ENCODE peak calls at places on chromosome 17, in nine cellular contexts. One of them, this sample, is unnamed.

GRCh38 chr17:27323538-27324212 is 29.8 kb downstream of the WSB1 start:
- DNase-seq in OCI-LY7: no peak
- DNase-seq in fibroblast of lung: peak
- DNase-seq in heart right ventricle: peak
- DNase-seq in prostate gland: peak
- DNase-seq in breast epithelium: peak
- DNase-seq in AG04450: no peak
- DNase-seq in transverse colon: peak
- DNase-seq in heart left ventricle: peak
- DNase-seq in this sample: no peak

GRCh38 chr17:70947636-70948565 is 778.6 kb downstream of the KCNJ2 start:
- DNase-seq in OCI-LY7: no peak
- DNase-seq in prostate gland: no peak
- DNase-seq in AG04450: no peak
- DNase-seq in fibroblast of lung: no peak
- DNase-seq in transverse colon: no peak
- DNase-seq in breast epithelium: no peak
- DNase-seq in heart right ventricle: no peak
- DNase-seq in heart left ventricle: no peak
- DNase-seq in this sample: no peak

GRCh38 chr17:42131971-42132370 is 9.4 kb downstream of the HSPB9 start:
- DNase-seq in heart right ventricle: no peak
- DNase-seq in OCI-LY7: no peak
- DNase-seq in heart left ventricle: no peak
- DNase-seq in fibroblast of lung: no peak
- DNase-seq in prostate gland: no peak
- DNase-seq in AG04450: no peak
- DNase-seq in breast epithelium: no peak
- DNase-seq in transverse colon: no peak
- DNase-seq in this sample: no peak

GRCh38 chr17:21081967-21082366 is 39.2 kb upstream of the USP22 start:
- DNase-seq in prostate gland: no peak
- DNase-seq in OCI-LY7: no peak
- DNase-seq in breast epithelium: no peak
- DNase-seq in AG04450: no peak
- DNase-seq in fibroblast of lung: no peak
- DNase-seq in transverse colon: no peak
- DNase-seq in heart left ventricle: no peak
- DNase-seq in heart right ventricle: no peak
- DNase-seq in this sample: no peak

GRCh38 chr17:66633322-66633965 is 201.5 kb upstream of the CACNG5 start:
- DNase-seq in prostate gland: no peak
- DNase-seq in fibroblast of lung: peak
- DNase-seq in OCI-LY7: no peak
- DNase-seq in AG04450: no peak
- DNase-seq in heart left ventricle: no peak
- DNase-seq in heart right ventricle: no peak
- DNase-seq in breast epithelium: no peak
- DNase-seq in transverse colon: no peak
- DNase-seq in this sample: no peak

GRCh38 chr17:74201250-74201649 is 2.2 kb upstream of the RPL38 start:
- DNase-seq in fibroblast of lung: peak
- DNase-seq in breast epithelium: no peak
- DNase-seq in heart right ventricle: peak
- DNase-seq in prostate gland: no peak
- DNase-seq in heart left ventricle: no peak
- DNase-seq in OCI-LY7: no peak
- DNase-seq in AG04450: no peak
- DNase-seq in transverse colon: peak
- DNase-seq in this sample: no peak

GRCh38 chr17:42198897-42199296 is 4.6 kb upstream of the GHDC start:
- DNase-seq in heart right ventricle: no peak
- DNase-seq in breast epithelium: no peak
- DNase-seq in OCI-LY7: peak
- DNase-seq in heart left ventricle: no peak
- DNase-seq in fibroblast of lung: no peak
- DNase-seq in transverse colon: no peak
- DNase-seq in AG04450: no peak
- DNase-seq in prostate gland: no peak
- DNase-seq in this sample: no peak

GRCh38 chr17:72476575-72476986 is 355.8 kb downstream of the SOX9 start:
- DNase-seq in OCI-LY7: no peak
- DNase-seq in transverse colon: no peak
- DNase-seq in heart right ventricle: no peak
- DNase-seq in prostate gland: no peak
- DNase-seq in heart left ventricle: no peak
- DNase-seq in breast epithelium: no peak
- DNase-seq in fibroblast of lung: no peak
- DNase-seq in AG04450: no peak
- DNase-seq in this sample: peak

GRCh38 chr17:13283606-13284005 is 265.8 kb upstream of the ELAC2 start:
- DNase-seq in heart left ventricle: no peak
- DNase-seq in AG04450: no peak
- DNase-seq in fibroblast of lung: no peak
- DNase-seq in OCI-LY7: no peak
- DNase-seq in breast epithelium: no peak
- DNase-seq in prostate gland: no peak
- DNase-seq in transverse colon: no peak
- DNase-seq in heart right ventricle: no peak
- DNase-seq in this sample: no peak

GRCh38 chr17:50290074-50290702 is 15.9 kb downstream of the TMEM92 start:
- DNase-seq in prostate gland: peak
- DNase-seq in heart left ventricle: peak
- DNase-seq in transverse colon: peak
- DNase-seq in OCI-LY7: no peak
- DNase-seq in heart right ventricle: peak
- DNase-seq in AG04450: peak
- DNase-seq in breast epithelium: peak
- DNase-seq in fibroblast of lung: peak
- DNase-seq in this sample: no peak

GRCh38 chr17:58147930-58148434 is at the start of gene OR4D1:
- DNase-seq in breast epithelium: no peak
- DNase-seq in prostate gland: no peak
- DNase-seq in transverse colon: no peak
- DNase-seq in heart right ventricle: no peak
- DNase-seq in OCI-LY7: no peak
- DNase-seq in heart left ventricle: no peak
- DNase-seq in fibroblast of lung: no peak
- DNase-seq in AG04450: no peak
- DNase-seq in this sample: no peak

GRCh38 chr17:43399839-43400328 is 1.1 kb downstream of the ARL4D start:
- DNase-seq in fibroblast of lung: no peak
- DNase-seq in AG04450: no peak
- DNase-seq in heart left ventricle: no peak
- DNase-seq in breast epithelium: peak
- DNase-seq in heart right ventricle: no peak
- DNase-seq in prostate gland: no peak
- DNase-seq in OCI-LY7: no peak
- DNase-seq in transverse colon: no peak
- DNase-seq in this sample: no peak

GRCh38 chr17:7404737-7405412 is 978 bp upstream of the TMEM256 start:
- DNase-seq in breast epithelium: peak
- DNase-seq in OCI-LY7: no peak
- DNase-seq in transverse colon: no peak
- DNase-seq in AG04450: no peak
- DNase-seq in fibroblast of lung: no peak
- DNase-seq in heart right ventricle: peak
- DNase-seq in heart left ventricle: peak
- DNase-seq in prostate gland: no peak
- DNase-seq in this sample: no peak

GRCh38 chr17:20189322-20189721 is 180.2 kb downstream of the SPECC1 start:
- DNase-seq in heart right ventricle: no peak
- DNase-seq in breast epithelium: no peak
- DNase-seq in heart left ventricle: no peak
- DNase-seq in AG04450: no peak
- DNase-seq in prostate gland: no peak
- DNase-seq in OCI-LY7: no peak
- DNase-seq in transverse colon: no peak
- DNase-seq in fibroblast of lung: no peak
- DNase-seq in this sample: peak

GRCh38 chr17:66414528-66415175 is 112.2 kb downstream of the PRKCA start:
- DNase-seq in heart right ventricle: no peak
- DNase-seq in breast epithelium: no peak
- DNase-seq in heart left ventricle: no peak
- DNase-seq in prostate gland: no peak
- DNase-seq in AG04450: no peak
- DNase-seq in OCI-LY7: peak
- DNase-seq in fibroblast of lung: no peak
- DNase-seq in transverse colon: no peak
- DNase-seq in this sample: no peak

GRCh38 chr17:41687828-41688640 is 651 bp upstream of the EIF1 start:
- DNase-seq in prostate gland: peak
- DNase-seq in transverse colon: peak
- DNase-seq in fibroblast of lung: no peak
- DNase-seq in breast epithelium: no peak
- DNase-seq in heart right ventricle: peak
- DNase-seq in AG04450: no peak
- DNase-seq in heart left ventricle: peak
- DNase-seq in OCI-LY7: peak
- DNase-seq in this sample: peak

GRCh38 chr17:30380106-30380420 is 1.3 kb downstream of the CPD start:
- DNase-seq in breast epithelium: no peak
- DNase-seq in heart right ventricle: no peak
- DNase-seq in OCI-LY7: peak
- DNase-seq in fibroblast of lung: no peak
- DNase-seq in prostate gland: no peak
- DNase-seq in AG04450: no peak
- DNase-seq in heart left ventricle: no peak
- DNase-seq in transverse colon: no peak
- DNase-seq in this sample: no peak

GRCh38 chr17:45046536-45047125 is 4.8 kb downstream of the DCAKD start:
- DNase-seq in fibroblast of lung: no peak
- DNase-seq in breast epithelium: no peak
- DNase-seq in AG04450: no peak
- DNase-seq in heart left ventricle: no peak
- DNase-seq in prostate gland: no peak
- DNase-seq in transverse colon: no peak
- DNase-seq in OCI-LY7: no peak
- DNase-seq in heart right ventricle: no peak
- DNase-seq in this sample: no peak

GRCh38 chr17:4587195-4587594 is 2.9 kb downstream of the SMTNL2 start:
- DNase-seq in heart left ventricle: no peak
- DNase-seq in heart right ventricle: no peak
- DNase-seq in AG04450: no peak
- DNase-seq in prostate gland: no peak
- DNase-seq in OCI-LY7: no peak
- DNase-seq in transverse colon: no peak
- DNase-seq in breast epithelium: no peak
- DNase-seq in fibroblast of lung: no peak
- DNase-seq in this sample: no peak

GRCh38 chr17:4588862-4589625 is 4.7 kb downstream of the SMTNL2 start:
- DNase-seq in breast epithelium: no peak
- DNase-seq in AG04450: no peak
- DNase-seq in transverse colon: no peak
- DNase-seq in heart right ventricle: no peak
- DNase-seq in fibroblast of lung: no peak
- DNase-seq in OCI-LY7: no peak
- DNase-seq in prostate gland: no peak
- DNase-seq in heart left ventricle: no peak
- DNase-seq in this sample: no peak

GRCh38 chr17:4586043-4586442 is 1.7 kb downstream of the SMTNL2 start:
- DNase-seq in heart left ventricle: no peak
- DNase-seq in AG04450: no peak
- DNase-seq in transverse colon: no peak
- DNase-seq in heart right ventricle: no peak
- DNase-seq in fibroblast of lung: no peak
- DNase-seq in OCI-LY7: no peak
- DNase-seq in breast epithelium: no peak
- DNase-seq in prostate gland: no peak
- DNase-seq in this sample: no peak

GRCh38 chr17:4588391-4588790 is 4.1 kb downstream of the SMTNL2 start:
- DNase-seq in heart left ventricle: no peak
- DNase-seq in heart right ventricle: no peak
- DNase-seq in AG04450: no peak
- DNase-seq in OCI-LY7: no peak
- DNase-seq in breast epithelium: no peak
- DNase-seq in prostate gland: no peak
- DNase-seq in fibroblast of lung: no peak
- DNase-seq in transverse colon: no peak
- DNase-seq in this sample: no peak

DNA sequence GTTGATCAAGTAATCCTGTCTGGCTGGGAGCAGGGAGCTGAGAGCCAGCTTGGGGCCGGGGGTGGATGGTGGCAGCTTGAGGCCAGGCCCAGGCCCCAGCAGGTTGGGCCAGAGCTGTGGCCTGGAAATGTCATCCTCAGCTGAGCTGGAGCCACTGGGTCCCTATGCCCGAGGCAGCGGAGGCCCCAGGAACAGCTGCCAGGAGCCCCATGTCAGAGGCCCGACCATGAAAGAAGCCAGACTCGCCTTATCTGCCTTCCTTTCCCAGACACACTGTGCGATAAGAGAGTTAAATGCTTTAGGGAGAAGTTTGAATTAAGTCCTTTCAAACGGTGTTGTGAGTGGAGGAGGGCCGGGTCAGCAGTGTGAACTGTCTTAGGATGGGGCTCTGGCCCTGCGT is 3.5 kb downstream of the SMTNL2 start:
- DNase-seq in OCI-LY7: no peak
- DNase-seq in heart right ventricle: peak
- DNase-seq in heart left ventricle: no peak
- DNase-seq in prostate gland: no peak
- DNase-seq in fibroblast of lung: no peak
- DNase-seq in breast epithelium: no peak
- DNase-seq in transverse colon: no peak
- DNase-seq in AG04450: no peak
- DNase-seq in this sample: no peak
- H3K27ac ChIP-seq in OCI-LY7: no peak
- H3K27ac ChIP-seq in heart right ventricle: peak
- H3K27ac ChIP-seq in heart left ventricle: peak
- H3K27ac ChIP-seq in prostate gland: no peak
- H3K27ac ChIP-seq in fibroblast of lung: no peak
- H3K27ac ChIP-seq in breast epithelium: no peak
- H3K27ac ChIP-seq in transverse colon: no peak
- H3K27ac ChIP-seq in AG04450: no peak
- H3K27ac ChIP-seq in this sample: peak

GRCh38 chr17:82615084-82616020 is 32.9 kb downstream of the WDR45B start:
- DNase-seq in heart right ventricle: no peak
- DNase-seq in AG04450: no peak
- DNase-seq in heart left ventricle: no peak
- DNase-seq in fibroblast of lung: no peak
- DNase-seq in breast epithelium: no peak
- DNase-seq in prostate gland: no peak
- DNase-seq in transverse colon: no peak
- DNase-seq in OCI-LY7: no peak
- DNase-seq in this sample: no peak
- TF ChIP-seq CTCF in heart right ventricle: no peak
- TF ChIP-seq CTCF in AG04450: no peak
- TF ChIP-seq CTCF in heart left ventricle: no peak
- TF ChIP-seq CTCF in fibroblast of lung: no peak
- TF ChIP-seq CTCF in breast epithelium: no peak
- TF ChIP-seq CTCF in prostate gland: no peak
- TF ChIP-seq CTCF in transverse colon: no peak
- TF ChIP-seq CTCF in OCI-LY7: peak
- TF ChIP-seq CTCF in this sample: no peak

GRCh38 chr17:36936455-36936934 is 780 bp upstream of the LHX1 start:
- DNase-seq in breast epithelium: no peak
- DNase-seq in fibroblast of lung: no peak
- DNase-seq in prostate gland: no peak
- DNase-seq in heart right ventricle: no peak
- DNase-seq in transverse colon: no peak
- DNase-seq in heart left ventricle: no peak
- DNase-seq in AG04450: no peak
- DNase-seq in OCI-LY7: no peak
- DNase-seq in this sample: no peak
- H3K4me3 ChIP-seq in breast epithelium: no peak
- H3K4me3 ChIP-seq in fibroblast of lung: no peak
- H3K4me3 ChIP-seq in prostate gland: no peak
- H3K4me3 ChIP-seq in heart right ventricle: peak
- H3K4me3 ChIP-seq in transverse colon: no peak
- H3K4me3 ChIP-seq in heart left ventricle: peak
- H3K4me3 ChIP-seq in AG04450: no peak
- H3K4me3 ChIP-seq in OCI-LY7: no peak
- H3K4me3 ChIP-seq in this sample: no peak

GRCh38 chr17:39740357-39741111 is 2.8 kb downstream of the GRB7 start:
- DNase-seq in prostate gland: peak
- DNase-seq in heart right ventricle: no peak
- DNase-seq in transverse colon: peak
- DNase-seq in breast epithelium: peak
- DNase-seq in AG04450: no peak
- DNase-seq in OCI-LY7: no peak
- DNase-seq in heart left ventricle: no peak
- DNase-seq in fibroblast of lung: peak
- DNase-seq in this sample: no peak
- H3K27ac ChIP-seq in prostate gland: peak
- H3K27ac ChIP-seq in heart right ventricle: no peak
- H3K27ac ChIP-seq in transverse colon: peak
- H3K27ac ChIP-seq in breast epithelium: peak
- H3K27ac ChIP-seq in AG04450: no peak
- H3K27ac ChIP-seq in OCI-LY7: no peak
- H3K27ac ChIP-seq in heart left ventricle: no peak
- H3K27ac ChIP-seq in fibroblast of lung: no peak
- H3K27ac ChIP-seq in this sample: no peak

This sample was measured in dorsolateral prefrontal cortex.